ENCODE peak calls at places on chromosomes 4 and X, in nine cellular contexts. H is astrocyte of the spinal cord; T is cardiac muscle cell; B is tibial artery; P is endothelial cell of umbilical vein; X is choroid plexus epithelial cell; U is CD8-positive, alpha-beta T cell; R is HFF-Myc; I is AG10803. D is an unnamed sample.

GRCh38 chr4:121256346-121256745 is 92.2 kb upstream of the TNIP3 start:
- DNase-seq in H (peak; percentile 96), T (no peak), B (no peak), P (peak; percentile 58), X (peak; percentile 96), U (peak; percentile 40), R (peak; percentile 78), I (peak; percentile 90), D (no peak)

GRCh38 chrX:41734530-41734929 is 10.5 kb downstream of the GPR82 start:
- DNase-seq in H (no peak), T (no peak), B (no peak), P (peak; percentile 3), X (peak; percentile 50), U (no peak), R (no peak), I (peak; percentile 8), D (no peak)

GRCh38 chr4:123877561-123877960 is 481.0 kb downstream of the SPRY1 start:
- DNase-seq in H (peak; percentile 45), T (no peak), B (no peak), P (no peak), X (peak; percentile 82), U (no peak), R (no peak), I (no peak), D (no peak)

GRCh38 chr4:152697284-152698011 is 17.7 kb upstream of the TMEM154 start:
- DNase-seq in H (no peak), T (no peak), B (no peak), P (no peak), X (no peak), U (no peak), R (no peak), I (no peak), D (no peak)

GRCh38 chr4:2497324-2497723 is 28.4 kb downstream of the RNF4 start:
- DNase-seq in H (no peak), T (no peak), B (no peak), P (no peak), X (no peak), U (no peak), R (no peak), I (no peak), D (no peak)

GRCh38 chr4:111475001-111475400 is 670.3 kb upstream of the FAM241A start:
- DNase-seq in H (peak; percentile 37), T (peak; percentile 63), B (no peak), P (no peak), X (peak; percentile 55), U (no peak), R (no peak), I (peak; percentile 56), D (no peak)

GRCh38 chr4:145937990-145938611 is 522 bp downstream of the ZNF827 start:
- DNase-seq in H (peak; percentile 52), T (peak; percentile 60), B (no peak), P (peak; percentile 51), X (peak; percentile 52), U (peak; percentile 54), R (no peak), I (peak; percentile 23), D (no peak)

GRCh38 chr4:151304755-151305154 is 20.6 kb downstream of the SH3D19 start:
- DNase-seq in H (peak; percentile 21), T (no peak), B (no peak), P (peak; percentile 30), X (peak; percentile 20), U (no peak), R (no peak), I (no peak), D (no peak)

GRCh38 chrX:120286733-120287512 is 24.3 kb downstream of the TMEM255A start:
- DNase-seq in H (no peak), T (no peak), B (no peak), P (no peak), X (no peak), U (no peak), R (no peak), I (no peak), D (no peak)
- H3K4me3 ChIP-seq in H (no peak overlapping the region), T (no peak overlapping the region), B (no peak overlapping the region), P (no peak overlapping the region), X (no peak overlapping the region), U (no peak overlapping the region), R (no peak overlapping the region), I (no peak overlapping the region), D (no peak overlapping the region)

DNA sequence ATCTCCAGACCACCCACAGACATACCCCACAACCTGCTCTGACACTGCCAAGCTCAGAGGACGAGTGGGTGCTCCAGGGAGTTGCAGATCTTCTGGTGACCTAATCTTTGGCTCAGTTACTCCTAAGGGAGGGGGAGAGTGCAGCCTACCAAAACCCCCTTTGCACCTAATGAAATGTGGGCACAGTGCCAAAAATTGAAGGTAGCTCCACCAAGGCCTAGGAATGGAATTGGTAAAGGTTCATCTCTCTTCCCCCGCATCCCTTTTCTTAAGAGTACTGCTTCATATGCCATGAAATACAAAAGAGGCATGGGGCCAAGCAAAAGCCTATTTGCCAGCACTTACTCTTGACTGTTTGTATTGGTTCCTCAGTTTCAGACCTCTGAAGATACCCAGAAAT is 491.0 kb downstream of the NAF1 start:
- DNase-seq in H (no peak), T (no peak), B (no peak), P (no peak), X (no peak), U (no peak), R (no peak), I (no peak), D (no peak)
- TF ChIP-seq CTCF in H (no peak), T (no peak), B (no peak), P (no peak), X (no peak), U (no peak), R (no peak), I (no peak), D (no peak)

GRCh38 chrX:11073411-11073810 is 37.7 kb upstream of the HCCS start:
- DNase-seq in H (no peak), T (no peak), B (no peak), P (no peak), X (no peak), U (no peak), R (no peak), I (no peak), D (no peak)
- H3K4me3 ChIP-seq in H (no peak overlapping the region), T (no peak overlapping the region), B (no peak overlapping the region), P (no peak overlapping the region), X (no peak overlapping the region), U (no peak overlapping the region), R (no peak overlapping the region), I (no peak overlapping the region), D (no peak overlapping the region)

GRCh38 chrX:38600089-38600755 is 38.9 kb downstream of the TSPAN7 start:
- DNase-seq in H (no peak), T (no peak), B (no peak), P (no peak), X (no peak), U (no peak), R (no peak), I (no peak), D (no peak)

GRCh38 chrX:38594434-38594833 is 33.1 kb downstream of the TSPAN7 start:
- DNase-seq in H (no peak), T (no peak), B (no peak), P (no peak), X (no peak), U (no peak), R (no peak), I (no peak), D (no peak)

GRCh38 chrX:38596939-38597338 is 35.6 kb downstream of the TSPAN7 start:
- DNase-seq in H (no peak), T (no peak), B (no peak), P (no peak), X (no peak), U (no peak), R (no peak), I (no peak), D (no peak)

DNA sequence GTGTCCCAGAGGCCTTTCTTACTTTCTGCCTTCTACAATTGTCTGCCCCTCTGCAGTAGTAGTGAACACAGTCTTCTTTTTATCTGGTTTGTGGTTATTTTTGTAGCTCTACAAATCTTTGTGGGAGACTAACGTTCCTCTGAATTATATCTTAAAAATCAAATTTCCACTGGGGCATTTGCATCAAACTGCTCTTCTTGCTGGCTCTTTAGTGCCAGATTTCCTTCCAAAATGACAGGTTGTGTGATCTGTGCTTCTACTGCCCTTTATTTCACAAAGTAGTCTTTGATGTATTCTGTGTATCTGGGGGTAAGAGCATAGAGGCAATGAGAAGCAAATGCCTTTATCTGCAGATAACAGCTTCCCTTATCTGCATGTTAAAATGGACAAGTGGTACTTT is 34.5 kb downstream of the TSPAN7 start:
- DNase-seq in H (no peak), T (peak; percentile 35), B (no peak), P (no peak), X (no peak), U (no peak), R (no peak), I (no peak), D (no peak)
- TF ChIP-seq CTCF in H (no peak), T (no peak), B (no peak), P (no peak), X (no peak), U (no peak), R (no peak), I (no peak), D (no peak)

DNA sequence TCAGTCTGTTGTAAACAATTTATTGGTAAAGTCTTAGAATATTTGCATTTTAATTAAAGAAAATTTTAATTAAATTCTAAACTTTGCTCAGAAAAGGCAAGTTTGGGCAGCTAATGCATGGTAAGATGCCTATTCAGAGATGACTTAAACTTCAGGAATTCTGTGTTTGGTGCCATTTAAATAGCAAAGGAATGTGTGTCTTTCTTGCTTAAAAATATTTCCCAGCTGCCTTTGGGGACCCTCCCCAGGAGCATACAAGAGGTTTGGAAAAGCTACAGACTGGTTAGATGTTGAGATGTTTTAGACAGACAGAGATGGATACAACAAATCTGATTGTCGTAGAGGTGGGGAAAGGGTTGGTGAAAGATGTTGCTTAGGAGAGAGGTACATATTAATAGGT is 36.5 kb downstream of the AFF2 start:
- DNase-seq in H (peak; percentile 8), T (no peak), B (no peak), P (no peak), X (no peak), U (no peak), R (no peak), I (peak; percentile 54), D (no peak)
- H3K4me3 ChIP-seq in H (no peak overlapping the region), T (no peak overlapping the region), B (no peak overlapping the region), P (no peak overlapping the region), X (no peak overlapping the region), U (no peak overlapping the region), R (no peak overlapping the region), I (no peak overlapping the region), D (no peak overlapping the region)

GRCh38 chr4:43843501-43843900 is 605.1 kb downstream of the KCTD8 start:
- DNase-seq in H (peak; percentile 20), T (no peak), B (no peak), P (no peak), X (peak; percentile 16), U (no peak), R (no peak), I (no peak), D (no peak)
- TF ChIP-seq CTCF in H (peak; percentile 26), T (no peak), B (no peak), P (no peak), X (peak; percentile 11), U (no peak), R (no peak), I (no peak), D (no peak)

DNA sequence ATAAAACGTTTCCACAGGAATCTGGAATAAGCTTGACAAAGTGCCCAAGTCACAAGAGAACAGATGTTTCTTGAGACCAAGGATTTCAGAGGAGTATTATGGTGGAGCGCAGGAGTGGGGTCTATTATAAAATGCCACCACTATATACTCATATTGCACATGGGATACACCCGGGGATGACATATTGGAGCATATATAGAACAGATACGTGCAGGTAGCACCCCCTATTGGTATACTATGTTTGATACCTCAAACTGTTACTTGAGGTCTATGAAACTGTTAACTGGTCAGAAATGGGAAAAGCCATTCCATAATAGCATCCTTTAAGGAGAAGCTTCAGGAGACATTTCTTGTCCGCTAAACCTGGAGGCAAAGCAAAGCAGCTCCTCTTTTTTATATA is 86.0 kb downstream of the PCYT1B start:
- DNase-seq in H (no peak), T (no peak), B (no peak), P (peak; percentile 44), X (peak; percentile 8), U (no peak), R (no peak), I (peak; percentile 7), D (no peak)
- H3K4me3 ChIP-seq in H (no peak overlapping the region), T (no peak overlapping the region), B (no peak overlapping the region), P (no peak overlapping the region), X (no peak overlapping the region), U (no peak overlapping the region), R (no peak overlapping the region), I (no peak overlapping the region), D (no peak overlapping the region)